ENCODE peak calls at places on chromosomes 5 and 9, in six cellular contexts. O is cardiac muscle cell; N is tibial artery; L is astrocyte; V is uterus; K is CD8-positive, alpha-beta T cell. R is an unnamed sample.

GRCh38 chr5:177495243-177496060 is 2.0 kb downstream of the PDLIM7 start:
- DNase-seq in O (peak), N (peak), L (peak), V (peak), K (no peak), R (peak)

GRCh38 chr9:95077766-95078382 is 239.6 kb downstream of the FANCC start:
- DNase-seq in O (no peak), N (peak), L (no peak), V (no peak), K (no peak), R (no peak)

GRCh38 chr9:136975624-136976023 is 1.7 kb upstream of the PTGDS start:
- DNase-seq in O (no peak), N (no peak), L (no peak), V (no peak), K (peak), R (no peak)

GRCh38 chr5:139787568-139788293 is 7.9 kb upstream of the PSD2 start:
- DNase-seq in O (peak), N (peak), L (peak), V (peak), K (peak), R (no peak)

GRCh38 chr5:179762781-179763176 is 30.2 kb downstream of the MAML1 start:
- DNase-seq in O (no peak), N (no peak), L (peak), V (no peak), K (no peak), R (no peak)

GRCh38 chr5:118139361-118139760 is 849.0 kb downstream of the DTWD2 start:
- DNase-seq in O (no peak), N (no peak), L (no peak), V (no peak), K (no peak), R (no peak)

GRCh38 chr5:911601-912000 is 18.9 kb downstream of the TRIP13 start:
- DNase-seq in O (no peak), N (no peak), L (peak), V (no peak), K (no peak), R (no peak)

GRCh38 chr5:133271606-133272005 is 219.8 kb downstream of the HSPA4 start:
- DNase-seq in O (no peak), N (no peak), L (no peak), V (no peak), K (no peak), R (no peak)

GRCh38 chr9:36855443-36856315 is 178.4 kb downstream of the PAX5 start:
- DNase-seq in O (peak), N (no peak), L (no peak), V (no peak), K (peak), R (no peak)

GRCh38 chr5:54457094-54457531 is 1.6 kb downstream of the HSPB3 start:
- DNase-seq in O (peak), N (no peak), L (peak), V (no peak), K (no peak), R (peak)

GRCh38 chr9:131299346-131299745 is 9.8 kb downstream of the PLPP7 start:
- DNase-seq in O (no peak), N (no peak), L (no peak), V (no peak), K (no peak), R (no peak)

GRCh38 chr9:72721086-72721485 is 199.7 kb downstream of the TMC1 start:
- DNase-seq in O (no peak), N (no peak), L (no peak), V (no peak), K (no peak), R (no peak)

DNA sequence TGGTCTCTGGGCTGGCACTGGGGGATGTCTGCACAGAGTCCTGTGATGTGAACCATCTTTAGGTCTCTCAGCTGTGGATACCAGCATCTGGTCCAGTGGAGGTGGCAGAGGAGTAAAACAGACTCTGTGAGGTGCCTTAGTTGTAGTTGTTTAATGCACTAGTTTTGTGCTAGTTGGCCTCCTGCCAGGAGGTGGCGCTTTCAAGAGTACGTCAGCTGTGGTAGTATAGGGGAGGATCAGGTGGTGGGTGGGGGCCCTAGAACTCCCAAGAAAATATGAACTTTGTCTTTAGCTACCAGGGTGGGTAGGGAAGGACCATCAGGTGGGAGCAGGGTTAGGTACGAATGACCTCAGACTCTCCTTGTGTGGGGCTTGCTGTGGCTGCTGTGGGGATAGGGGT is 197.1 kb downstream of the TMC1 start:
- DNase-seq in O (no peak), N (no peak), L (no peak), V (no peak), K (no peak), R (no peak)
- TF ChIP-seq CTCF in O (no peak), N (no peak), L (no peak), V (no peak), K (no peak), R (no peak)

GRCh38 chr5:67028981-67029380 is 167.6 kb downstream of the CD180 start:
- DNase-seq in O (no peak), N (no peak), L (no peak), V (no peak), K (no peak), R (no peak)
- H3K4me3 ChIP-seq in O (no peak), N (no peak), L (no peak), V (no peak), K (no peak), R (no peak)

GRCh38 chr9:134375430-134376385 is 49.5 kb downstream of the RXRA start:
- DNase-seq in O (peak), N (peak), L (peak), V (no peak), K (no peak), R (no peak)
- TF ChIP-seq CTCF in O (no peak), N (peak), L (no peak), V (no peak), K (no peak), R (no peak)

GRCh38 chr9:125747053-125747764 is at the start of gene PBX3:
- DNase-seq in O (peak), N (peak), L (no peak), V (peak), K (peak), R (no peak)
- H3K4me3 ChIP-seq in O (peak), N (peak), L (peak), V (peak), K (peak), R (peak)

DNA sequence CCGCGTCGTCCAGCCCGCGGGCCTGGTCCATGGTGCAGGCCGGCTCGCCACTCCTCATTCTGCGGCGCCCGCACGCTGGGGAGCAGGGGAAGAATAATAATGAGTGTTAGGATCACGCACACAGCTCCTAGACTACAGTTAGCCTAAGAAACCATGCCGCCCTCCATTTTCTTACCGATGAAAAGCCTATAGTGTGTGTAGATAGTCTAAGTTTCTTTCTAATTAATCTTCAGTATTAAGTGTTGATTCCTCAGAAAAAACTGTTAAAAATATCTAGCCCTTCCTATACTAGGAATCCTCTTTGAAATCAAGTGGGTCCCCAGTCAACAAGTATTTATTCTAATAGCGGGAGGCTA is 9.3 kb downstream of the ZBED3 start:
- DNase-seq in O (no peak), N (no peak), L (no peak), V (no peak), K (no peak), R (no peak)
- TF ChIP-seq CTCF in O (no peak), N (no peak), L (peak), V (no peak), K (no peak), R (no peak)